ENCODE peak calls at places on chromosomes 7 and 10, in nine cellular contexts. One of them, this sample, is unnamed.

GRCh38 chr10:110967645-110968044 is 48.2 kb downstream of the SHOC2 start:
- DNase-seq in mesothelial cell of epicardium: no peak
- DNase-seq in dorsolateral prefrontal cortex: no peak
- DNase-seq in fibroblast of lung: no peak
- DNase-seq in neural progenitor cell: no peak
- DNase-seq in A549: no peak
- DNase-seq in uterus: no peak
- DNase-seq in DND-41: no peak
- DNase-seq in breast epithelium: no peak
- DNase-seq in this sample: no peak

GRCh38 chr7:158633055-158633956 is 45.7 kb upstream of the PTPRN2 start:
- DNase-seq in uterus: no peak
- DNase-seq in dorsolateral prefrontal cortex: no peak
- DNase-seq in DND-41: no peak
- DNase-seq in neural progenitor cell: no peak
- DNase-seq in fibroblast of lung: no peak
- DNase-seq in A549: no peak
- DNase-seq in mesothelial cell of epicardium: no peak
- DNase-seq in breast epithelium: no peak
- DNase-seq in this sample: no peak

GRCh38 chr7:69561256-69561655 is 37.0 kb upstream of the AUTS2 start:
- DNase-seq in breast epithelium: no peak
- DNase-seq in A549: no peak
- DNase-seq in mesothelial cell of epicardium: no peak
- DNase-seq in fibroblast of lung: no peak
- DNase-seq in uterus: no peak
- DNase-seq in neural progenitor cell: no peak
- DNase-seq in dorsolateral prefrontal cortex: no peak
- DNase-seq in DND-41: no peak
- DNase-seq in this sample: no peak

GRCh38 chr7:4799508-4800268 is 24.3 kb downstream of the AP5Z1 start:
- DNase-seq in mesothelial cell of epicardium: no peak
- DNase-seq in A549: no peak
- DNase-seq in uterus: no peak
- DNase-seq in breast epithelium: peak; percentile 38
- DNase-seq in fibroblast of lung: no peak
- DNase-seq in DND-41: no peak
- DNase-seq in dorsolateral prefrontal cortex: no peak
- DNase-seq in neural progenitor cell: no peak
- DNase-seq in this sample: peak; percentile 43

GRCh38 chr7:30396379-30396778 is 82.2 kb downstream of the NOD1 start:
- DNase-seq in DND-41: no peak
- DNase-seq in uterus: no peak
- DNase-seq in mesothelial cell of epicardium: no peak
- DNase-seq in breast epithelium: no peak
- DNase-seq in neural progenitor cell: no peak
- DNase-seq in fibroblast of lung: no peak
- DNase-seq in dorsolateral prefrontal cortex: no peak
- DNase-seq in A549: no peak
- DNase-seq in this sample: no peak

GRCh38 chr7:105782391-105783063 is 93.9 kb downstream of the ATXN7L1 start:
- DNase-seq in A549: no peak
- DNase-seq in uterus: no peak
- DNase-seq in DND-41: no peak
- DNase-seq in mesothelial cell of epicardium: no peak
- DNase-seq in neural progenitor cell: no peak
- DNase-seq in dorsolateral prefrontal cortex: no peak
- DNase-seq in breast epithelium: no peak
- DNase-seq in fibroblast of lung: peak; percentile 94
- DNase-seq in this sample: no peak

GRCh38 chr10:114962441-114962840 is 24.4 kb downstream of the TRUB1 start:
- DNase-seq in mesothelial cell of epicardium: no peak
- DNase-seq in uterus: no peak
- DNase-seq in breast epithelium: no peak
- DNase-seq in DND-41: no peak
- DNase-seq in dorsolateral prefrontal cortex: no peak
- DNase-seq in fibroblast of lung: no peak
- DNase-seq in A549: no peak
- DNase-seq in neural progenitor cell: no peak
- DNase-seq in this sample: peak; percentile 17

GRCh38 chr7:104198673-104199278 is 9.0 kb downstream of the ORC5 start:
- DNase-seq in neural progenitor cell: no peak
- DNase-seq in dorsolateral prefrontal cortex: no peak
- DNase-seq in breast epithelium: no peak
- DNase-seq in fibroblast of lung: no peak
- DNase-seq in A549: no peak
- DNase-seq in uterus: no peak
- DNase-seq in DND-41: peak; percentile 20
- DNase-seq in mesothelial cell of epicardium: no peak
- DNase-seq in this sample: no peak

GRCh38 chr7:22849158-22849557 is 26.5 kb upstream of the TOMM7 start:
- DNase-seq in mesothelial cell of epicardium: no peak
- DNase-seq in neural progenitor cell: no peak
- DNase-seq in DND-41: no peak
- DNase-seq in A549: no peak
- DNase-seq in breast epithelium: no peak
- DNase-seq in uterus: no peak
- DNase-seq in fibroblast of lung: no peak
- DNase-seq in dorsolateral prefrontal cortex: no peak
- DNase-seq in this sample: peak; percentile 43

GRCh38 chr10:97367126-97367649 is 32.7 kb upstream of the FRAT2 start:
- DNase-seq in mesothelial cell of epicardium: no peak
- DNase-seq in breast epithelium: no peak
- DNase-seq in dorsolateral prefrontal cortex: no peak
- DNase-seq in fibroblast of lung: no peak
- DNase-seq in DND-41: no peak
- DNase-seq in neural progenitor cell: no peak
- DNase-seq in uterus: no peak
- DNase-seq in A549: no peak
- DNase-seq in this sample: no peak

GRCh38 chr10:100977436-100977835 is 8.1 kb downstream of the SEMA4G start:
- DNase-seq in mesothelial cell of epicardium: no peak
- DNase-seq in fibroblast of lung: no peak
- DNase-seq in uterus: no peak
- DNase-seq in neural progenitor cell: no peak
- DNase-seq in A549: no peak
- DNase-seq in DND-41: no peak
- DNase-seq in dorsolateral prefrontal cortex: no peak
- DNase-seq in breast epithelium: no peak
- DNase-seq in this sample: no peak

GRCh38 chr7:111083423-111083822 is 7.5 kb upstream of the LRRN3 start:
- DNase-seq in mesothelial cell of epicardium: no peak
- DNase-seq in A549: no peak
- DNase-seq in DND-41: peak; percentile 76
- DNase-seq in breast epithelium: no peak
- DNase-seq in fibroblast of lung: peak; percentile 69
- DNase-seq in neural progenitor cell: no peak
- DNase-seq in dorsolateral prefrontal cortex: no peak
- DNase-seq in uterus: no peak
- DNase-seq in this sample: no peak

GRCh38 chr10:125710267-125710563 is 9.3 kb upstream of the EDRF1 start:
- DNase-seq in uterus: no peak
- DNase-seq in neural progenitor cell: no peak
- DNase-seq in dorsolateral prefrontal cortex: no peak
- DNase-seq in breast epithelium: no peak
- DNase-seq in fibroblast of lung: no peak
- DNase-seq in A549: no peak
- DNase-seq in DND-41: no peak
- DNase-seq in mesothelial cell of epicardium: no peak
- DNase-seq in this sample: no peak

GRCh38 chr10:69884686-69885085 is 83.0 kb downstream of the COL13A1 start:
- DNase-seq in DND-41: no peak
- DNase-seq in dorsolateral prefrontal cortex: no peak
- DNase-seq in A549: no peak
- DNase-seq in breast epithelium: no peak
- DNase-seq in fibroblast of lung: no peak
- DNase-seq in uterus: no peak
- DNase-seq in mesothelial cell of epicardium: no peak
- DNase-seq in neural progenitor cell: no peak
- DNase-seq in this sample: no peak

GRCh38 chr10:69883680-69884375 is 82.1 kb downstream of the COL13A1 start:
- DNase-seq in fibroblast of lung: no peak
- DNase-seq in uterus: no peak
- DNase-seq in neural progenitor cell: no peak
- DNase-seq in breast epithelium: no peak
- DNase-seq in A549: no peak
- DNase-seq in dorsolateral prefrontal cortex: no peak
- DNase-seq in DND-41: no peak
- DNase-seq in mesothelial cell of epicardium: no peak
- DNase-seq in this sample: no peak

GRCh38 chr10:69888882-69889584 is 87.3 kb downstream of the COL13A1 start:
- DNase-seq in breast epithelium: no peak
- DNase-seq in A549: no peak
- DNase-seq in uterus: no peak
- DNase-seq in neural progenitor cell: no peak
- DNase-seq in fibroblast of lung: no peak
- DNase-seq in DND-41: no peak
- DNase-seq in mesothelial cell of epicardium: no peak
- DNase-seq in dorsolateral prefrontal cortex: no peak
- DNase-seq in this sample: no peak

GRCh38 chr10:69883256-69883655 is 81.5 kb downstream of the COL13A1 start:
- DNase-seq in dorsolateral prefrontal cortex: no peak
- DNase-seq in breast epithelium: no peak
- DNase-seq in uterus: no peak
- DNase-seq in fibroblast of lung: no peak
- DNase-seq in A549: peak; percentile 26
- DNase-seq in mesothelial cell of epicardium: no peak
- DNase-seq in DND-41: no peak
- DNase-seq in neural progenitor cell: no peak
- DNase-seq in this sample: no peak

GRCh38 chr10:69885379-69886156 is 83.9 kb downstream of the COL13A1 start:
- DNase-seq in neural progenitor cell: no peak
- DNase-seq in mesothelial cell of epicardium: no peak
- DNase-seq in uterus: no peak
- DNase-seq in fibroblast of lung: no peak
- DNase-seq in A549: peak; percentile 68
- DNase-seq in breast epithelium: no peak
- DNase-seq in DND-41: no peak
- DNase-seq in dorsolateral prefrontal cortex: no peak
- DNase-seq in this sample: no peak
- TF ChIP-seq CTCF in neural progenitor cell: peak; percentile 50
- TF ChIP-seq CTCF in mesothelial cell of epicardium: peak; percentile 79
- TF ChIP-seq CTCF in uterus: no peak
- TF ChIP-seq CTCF in fibroblast of lung: peak; percentile 41
- TF ChIP-seq CTCF in A549: peak; percentile 4
- TF ChIP-seq CTCF in breast epithelium: peak; percentile 41
- TF ChIP-seq CTCF in DND-41: peak; percentile 36
- TF ChIP-seq CTCF in dorsolateral prefrontal cortex: peak; percentile 51
- TF ChIP-seq CTCF in this sample: peak; percentile 81

DNA sequence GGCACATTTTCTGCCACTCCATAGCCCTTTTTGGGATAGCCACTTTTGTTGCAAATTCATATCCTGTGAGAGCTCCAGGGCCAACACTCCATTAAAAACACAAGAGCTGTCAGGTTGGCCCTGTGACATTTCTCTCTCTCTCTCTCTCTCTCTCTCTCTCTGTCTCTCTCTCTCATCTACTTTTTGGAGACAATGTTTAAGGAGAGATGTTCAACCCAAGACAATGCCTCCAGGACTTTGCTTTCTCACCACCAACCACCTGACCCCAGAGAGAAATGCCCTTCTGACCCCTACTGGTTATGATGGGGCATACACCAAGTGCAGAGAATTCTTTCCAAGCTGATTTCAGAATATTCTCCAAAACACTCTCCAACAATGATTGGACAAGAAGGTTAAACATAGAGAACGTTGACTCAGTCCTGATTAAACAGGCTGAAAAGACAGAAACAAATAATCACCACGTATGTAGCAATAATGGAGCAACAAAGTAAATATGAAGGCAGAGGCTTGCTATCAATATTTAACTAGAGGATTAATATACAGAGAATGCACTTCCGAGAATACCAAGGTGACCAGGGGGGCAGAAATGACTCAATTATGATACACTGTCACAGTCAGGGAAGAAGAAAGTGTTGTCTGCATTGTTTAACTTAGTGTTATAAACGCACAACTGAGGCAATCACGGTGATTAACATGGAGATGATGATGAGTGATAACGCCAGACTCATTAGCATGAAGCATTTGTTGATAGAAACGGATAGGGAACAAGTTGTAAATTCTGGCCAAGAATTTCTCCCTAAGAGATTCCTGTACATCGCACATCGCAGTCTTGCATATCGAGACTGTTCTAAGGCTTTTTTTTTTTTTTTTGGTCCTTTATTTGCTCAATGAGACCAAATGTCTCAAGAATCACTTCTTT is 178.5 kb downstream of the NRP1 start:
- DNase-seq in breast epithelium: no peak
- DNase-seq in DND-41: peak; percentile 50
- DNase-seq in neural progenitor cell: peak; percentile 25
- DNase-seq in A549: peak; percentile 89
- DNase-seq in dorsolateral prefrontal cortex: no peak
- DNase-seq in mesothelial cell of epicardium: no peak
- DNase-seq in uterus: no peak
- DNase-seq in fibroblast of lung: peak; percentile 74
- DNase-seq in this sample: no peak
- TF ChIP-seq CTCF in breast epithelium: peak; percentile 33
- TF ChIP-seq CTCF in DND-41: peak; percentile 82
- TF ChIP-seq CTCF in neural progenitor cell: peak; percentile 61
- TF ChIP-seq CTCF in A549: peak; percentile 94
- TF ChIP-seq CTCF in dorsolateral prefrontal cortex: no peak
- TF ChIP-seq CTCF in mesothelial cell of epicardium: peak; percentile 20
- TF ChIP-seq CTCF in uterus: no peak
- TF ChIP-seq CTCF in fibroblast of lung: peak; percentile 67
- TF ChIP-seq CTCF in this sample: peak; percentile 70

GRCh38 chr10:131584286-131584685 is 272.8 kb upstream of the TCERG1L start:
- DNase-seq in uterus: no peak
- DNase-seq in fibroblast of lung: no peak
- DNase-seq in DND-41: no peak
- DNase-seq in neural progenitor cell: no peak
- DNase-seq in dorsolateral prefrontal cortex: no peak
- DNase-seq in breast epithelium: no peak
- DNase-seq in A549: no peak
- DNase-seq in mesothelial cell of epicardium: no peak
- DNase-seq in this sample: no peak
- TF ChIP-seq CTCF in uterus: no peak
- TF ChIP-seq CTCF in fibroblast of lung: no peak
- TF ChIP-seq CTCF in DND-41: no peak
- TF ChIP-seq CTCF in neural progenitor cell: no peak
- TF ChIP-seq CTCF in dorsolateral prefrontal cortex: no peak
- TF ChIP-seq CTCF in breast epithelium: no peak
- TF ChIP-seq CTCF in A549: no peak
- TF ChIP-seq CTCF in mesothelial cell of epicardium: no peak
- TF ChIP-seq CTCF in this sample: no peak

DNA sequence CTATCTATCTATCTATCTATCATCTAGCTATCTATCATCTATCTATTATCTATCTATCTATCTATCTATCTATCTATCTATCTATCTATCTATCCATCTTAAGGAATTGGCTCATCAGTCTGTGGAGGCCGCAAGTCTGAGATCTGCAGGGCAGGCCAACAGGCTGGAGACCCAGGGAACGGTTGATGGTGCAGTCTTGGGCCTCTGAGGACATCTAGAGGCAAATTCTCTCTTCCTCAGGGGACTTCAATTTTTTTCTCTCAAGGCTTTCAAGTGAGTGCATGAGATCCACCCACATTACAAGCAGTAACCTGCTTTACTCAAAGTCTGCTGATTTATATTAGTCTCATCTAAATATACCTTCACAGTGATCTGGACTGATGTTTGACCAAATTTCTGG is 197.0 kb downstream of the GLRX3 start:
- DNase-seq in uterus: no peak
- DNase-seq in DND-41: no peak
- DNase-seq in A549: no peak
- DNase-seq in neural progenitor cell: peak; percentile 22
- DNase-seq in dorsolateral prefrontal cortex: no peak
- DNase-seq in breast epithelium: no peak
- DNase-seq in fibroblast of lung: no peak
- DNase-seq in mesothelial cell of epicardium: no peak
- DNase-seq in this sample: no peak
- TF ChIP-seq CTCF in uterus: no peak
- TF ChIP-seq CTCF in DND-41: peak; percentile 13
- TF ChIP-seq CTCF in A549: no peak
- TF ChIP-seq CTCF in neural progenitor cell: peak; percentile 31
- TF ChIP-seq CTCF in dorsolateral prefrontal cortex: no peak
- TF ChIP-seq CTCF in breast epithelium: no peak
- TF ChIP-seq CTCF in fibroblast of lung: no peak
- TF ChIP-seq CTCF in mesothelial cell of epicardium: no peak
- TF ChIP-seq CTCF in this sample: no peak

This sample was measured in glutamatergic neuron.